ENCODE peak calls at places on chromosomes 7 and 10, in eight cellular contexts. F is lower lobe of right lung; H is fibroblast of pulmonary artery; A is CD8-positive, alpha-beta T cell; Z is thoracic aorta; P is kidney epithelial cell; S is AG04450; K is A673. M is an unnamed sample.

GRCh38 chr10:22643116-22643515 is 71.3 kb downstream of the PIP4K2A start:
- DNase-seq in A (no peak), P (no peak), S (no peak), F (no peak), H (no peak), K (no peak), Z (no peak), M (no peak)

GRCh38 chr7:140659727-140660396 is 12.9 kb upstream of the ADCK2 start:
- DNase-seq in F (no peak), S (no peak), P (no peak), Z (no peak), H (no peak), K (no peak), A (no peak), M (peak; percentile 46)

GRCh38 chr10:118436742-118437141 is 94.6 kb upstream of the FAM204A start:
- DNase-seq in H (no peak), Z (no peak), S (no peak), P (no peak), A (no peak), K (no peak), F (no peak), M (no peak)

GRCh38 chr10:124545756-124546369 is 84.2 kb downstream of the LHPP start:
- DNase-seq in Z (no peak), K (no peak), H (no peak), P (no peak), S (no peak), A (no peak), F (no peak), M (no peak)

GRCh38 chr10:60382946-60383681 is 6.6 kb downstream of the ANK3 start:
- DNase-seq in H (peak; percentile 34), K (no peak), S (no peak), P (peak; percentile 41), F (no peak), Z (no peak), A (no peak), M (peak; percentile 93)

GRCh38 chr10:32377458-32378370 is 30.8 kb upstream of the EPC1 start:
- DNase-seq in A (peak; percentile 10), S (no peak), F (no peak), H (peak; percentile 61), Z (no peak), P (no peak), K (peak; percentile 71), M (peak; percentile 44)

GRCh38 chr7:115133248-115133647 is 211.4 kb downstream of the MDFIC start:
- DNase-seq in H (no peak), K (no peak), S (no peak), F (no peak), Z (no peak), A (no peak), P (no peak), M (no peak)

GRCh38 chr10:97131702-97132101 is 54.1 kb downstream of the SLIT1 start:
- DNase-seq in H (peak; percentile 7), K (peak; percentile 48), F (no peak), S (no peak), Z (no peak), P (no peak), A (no peak), M (no peak)

GRCh38 chr10:12539350-12540164 is 190.2 kb downstream of the CAMK1D start:
- DNase-seq in S (no peak), Z (no peak), P (no peak), F (no peak), K (peak; percentile 46), A (no peak), H (no peak), M (no peak)

GRCh38 chr7:16954326-16954725 is 72.5 kb upstream of the AGR3 start:
- DNase-seq in F (no peak), H (no peak), S (no peak), Z (no peak), K (no peak), A (no peak), P (no peak), M (no peak)

GRCh38 chr10:119241066-119241465 is 33.7 kb downstream of the GRK5 start:
- DNase-seq in S (no peak), A (no peak), Z (no peak), F (no peak), K (no peak), H (no peak), P (no peak), M (no peak)

GRCh38 chr10:103599211-103599610 is 105.7 kb downstream of the NEURL1 start:
- DNase-seq in S (no peak), H (no peak), K (no peak), F (no peak), Z (no peak), P (no peak), A (no peak), M (no peak)

GRCh38 chr10:60663850-60664249 is 114.4 kb upstream of the CDK1 start:
- DNase-seq in Z (no peak), K (no peak), H (no peak), S (no peak), P (no peak), F (no peak), A (no peak), M (peak; percentile 55)

GRCh38 chr10:91883549-91884542 is 25.4 kb downstream of the FGFBP3 start:
- DNase-seq in H (peak; percentile 73), F (no peak), S (no peak), Z (peak; percentile 15), K (peak; percentile 40), A (no peak), P (peak; percentile 64), M (peak; percentile 68)

GRCh38 chr10:67114945-67115344 is 189.1 kb downstream of the LRRTM3 start:
- DNase-seq in K (no peak), S (no peak), Z (no peak), F (no peak), A (no peak), H (no peak), P (peak; percentile 21), M (no peak)

GRCh38 chr10:17475661-17476060 is 21.3 kb upstream of the ST8SIA6 start:
- DNase-seq in H (no peak), Z (no peak), P (no peak), K (no peak), F (no peak), A (no peak), S (no peak), M (no peak)

GRCh38 chr7:574661-575395 is 55.2 kb upstream of the PDGFA start:
- DNase-seq in S (no peak), F (no peak), H (no peak), K (no peak), Z (no peak), P (no peak), A (no peak), M (no peak)

GRCh38 chr10:25059990-25060389 is 43.6 kb downstream of the THNSL1 start:
- DNase-seq in H (peak; percentile 93), A (no peak), K (peak; percentile 80), P (peak; percentile 49), F (peak; percentile 63), Z (peak; percentile 60), S (peak; percentile 52), M (peak; percentile 97)

GRCh38 chr10:15591937-15592336 is 127.8 kb downstream of the ITGA8 start:
- DNase-seq in P (no peak), Z (no peak), A (no peak), H (no peak), K (no peak), S (no peak), F (no peak), M (no peak)

GRCh38 chr10:132938472-132939329 is 3.7 kb downstream of the CFAP46 start:
- DNase-seq in Z (no peak), P (no peak), K (peak; percentile 24), A (no peak), H (no peak), F (peak; percentile 39), S (no peak), M (no peak)
- TF ChIP-seq CTCF in Z (no peak), P (peak; percentile 50), K (peak; percentile 51), A (no peak), H (peak; percentile 37), F (peak; percentile 9), S (peak; percentile 44), M (peak; percentile 29)

DNA sequence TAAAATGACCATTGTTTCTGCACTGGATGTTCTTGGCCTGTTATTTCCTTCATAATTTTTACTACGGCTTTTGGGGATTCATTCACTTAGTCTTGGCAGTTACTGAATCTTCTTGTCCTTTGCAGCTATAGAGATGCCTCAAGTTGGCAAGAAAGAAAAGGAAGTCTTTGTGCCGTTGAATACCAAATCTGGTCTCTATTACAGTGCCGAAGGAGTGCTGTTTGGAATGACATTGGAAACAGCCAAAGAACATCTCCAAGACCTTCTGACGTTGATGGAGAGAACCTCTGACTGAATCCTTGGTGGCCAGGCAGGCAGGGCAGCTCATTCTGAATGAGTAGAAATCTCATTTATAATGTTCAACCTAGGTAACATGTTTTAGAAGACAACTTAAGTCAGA is 54.3 kb upstream of the NRP1 start:
- DNase-seq in F (no peak), K (no peak), S (no peak), H (no peak), A (no peak), Z (no peak), P (no peak), M (no peak)
- H3K4me3 ChIP-seq in F (no peak overlapping the region), K (no peak overlapping the region), S (no peak overlapping the region), H (no peak overlapping the region), A (no peak overlapping the region), Z (no peak overlapping the region), P (no peak overlapping the region), M (no peak overlapping the region)

GRCh38 chr10:100101526-100102076 is 19.9 kb upstream of the CPN1 start:
- DNase-seq in S (no peak), P (no peak), K (no peak), H (peak; percentile 37), A (no peak), Z (no peak), F (no peak), M (peak; percentile 82)

GRCh38 chr10:100106865-100107264 is 25.2 kb upstream of the CPN1 start:
- DNase-seq in F (no peak), A (no peak), S (no peak), K (no peak), P (no peak), H (no peak), Z (no peak), M (no peak)

GRCh38 chr10:100104300-100104699 is 22.6 kb upstream of the CPN1 start:
- DNase-seq in Z (no peak), K (no peak), A (no peak), F (no peak), S (no peak), P (no peak), H (no peak), M (peak; percentile 55)

GRCh38 chr10:100103581-100103980 is 21.9 kb upstream of the CPN1 start:
- DNase-seq in A (no peak), P (no peak), S (no peak), K (no peak), H (peak; percentile 85), Z (no peak), F (no peak), M (peak; percentile 56)

GRCh38 chr10:100100651-100101525 is 19.2 kb upstream of the CPN1 start:
- DNase-seq in H (peak; percentile 32), S (peak; percentile 0), A (no peak), F (no peak), K (peak; percentile 38), Z (no peak), P (no peak), M (peak; percentile 64)
- TF ChIP-seq CTCF in H (peak; percentile 19), S (peak; percentile 26), A (no peak), F (no peak), K (peak; percentile 43), Z (no peak), P (peak; percentile 32), M (peak; percentile 51)

DNA sequence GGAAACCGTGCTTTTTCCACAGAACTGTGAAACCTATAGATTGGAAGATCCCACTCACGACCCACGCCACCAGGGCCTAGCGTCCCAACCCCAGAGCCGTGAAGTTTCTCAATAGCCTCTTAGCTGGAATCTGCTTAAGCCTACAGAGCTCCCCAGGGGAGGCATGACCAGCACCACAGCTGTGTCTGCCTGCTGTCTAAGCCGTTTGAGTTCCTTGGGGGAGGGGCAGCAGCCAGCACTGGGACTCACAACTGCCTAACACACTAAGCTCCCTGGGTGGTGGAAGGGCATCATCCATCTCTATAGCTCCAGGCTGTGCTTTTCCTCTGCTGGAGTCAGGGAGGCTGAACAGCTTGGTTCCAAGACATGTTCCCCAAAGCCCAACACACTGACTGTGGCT is 26.0 kb upstream of the TMEM140 start:
- DNase-seq in H (no peak), Z (no peak), K (peak; percentile 34), S (no peak), F (no peak), A (no peak), P (no peak), M (no peak)
- H3K4me3 ChIP-seq in H (no peak overlapping the region), Z (no peak overlapping the region), K (no peak overlapping the region), S (no peak overlapping the region), F (no peak overlapping the region), A (no peak overlapping the region), P (no peak overlapping the region), M (no peak overlapping the region)

M was measured in bronchial epithelial cell.